ENCODE peak calls at places on chromosomes 12 and 14, in ten cellular contexts. T is CD8-positive, alpha-beta T cell; J is AG04450; L is H1; H is choroid plexus epithelial cell; U is PC-3; R is adrenal gland; K is AG04449; Q is astrocyte; S is upper lobe of right lung. I is an unnamed sample.

GRCh38 chr14:59509101-59509500 is 24.8 kb downstream of the JKAMP start:
- DNase-seq in T (no peak), J (no peak), L (no peak), H (no peak), U (no peak), R (no peak), K (no peak), Q (no peak), S (no peak), I (no peak)

GRCh38 chr12:131609762-131610161 is 101.1 kb upstream of the SFSWAP start:
- DNase-seq in T (no peak), J (no peak), L (no peak), H (no peak), U (no peak), R (no peak), K (no peak), Q (no peak), S (no peak), I (no peak)

GRCh38 chr12:15423629-15424028 is 101.3 kb downstream of the PTPRO start:
- DNase-seq in T (no peak), J (no peak), L (no peak), H (peak), U (no peak), R (no peak), K (no peak), Q (peak), S (no peak), I (no peak)

GRCh38 chr12:112443916-112444315 is 25.2 kb downstream of the PTPN11 start:
- DNase-seq in T (no peak), J (no peak), L (no peak), H (no peak), U (no peak), R (no peak), K (no peak), Q (no peak), S (no peak), I (no peak)

GRCh38 chr12:105352940-105353635 is 22.6 kb downstream of the C12orf75 start:
- DNase-seq in T (no peak), J (no peak), L (no peak), H (peak), U (peak), R (no peak), K (no peak), Q (no peak), S (no peak), I (no peak)

GRCh38 chr14:91897121-91897701 is 29.9 kb upstream of the TC2N start:
- DNase-seq in T (no peak), J (no peak), L (no peak), H (peak), U (peak), R (no peak), K (peak), Q (peak), S (peak), I (peak)

GRCh38 chr12:47905313-47905730 is 528 bp upstream of the VDR start:
- DNase-seq in T (no peak), J (no peak), L (peak), H (no peak), U (peak), R (peak), K (no peak), Q (no peak), S (peak), I (no peak)

GRCh38 chr14:72543325-72543724 is 350.6 kb downstream of the DPF3 start:
- DNase-seq in T (no peak), J (no peak), L (no peak), H (peak), U (no peak), R (no peak), K (no peak), Q (no peak), S (no peak), I (no peak)

GRCh38 chr12:40668095-40668494 is 24.1 kb upstream of the CNTN1 start:
- DNase-seq in T (no peak), J (no peak), L (no peak), H (no peak), U (no peak), R (no peak), K (no peak), Q (no peak), S (no peak), I (no peak)

GRCh38 chr14:99348816-99349609 is 77.0 kb upstream of the BCL11B start:
- DNase-seq in T (no peak), J (no peak), L (no peak), H (no peak), U (no peak), R (no peak), K (no peak), Q (no peak), S (peak), I (no peak)

GRCh38 chr14:99538275-99538674 is 57.1 kb downstream of the CCNK start:
- DNase-seq in T (no peak), J (no peak), L (no peak), H (no peak), U (no peak), R (peak), K (no peak), Q (peak), S (no peak), I (no peak)

GRCh38 chr14:32666310-32666709 is 272.4 kb upstream of the NPAS3 start:
- DNase-seq in T (no peak), J (no peak), L (no peak), H (peak), U (no peak), R (no peak), K (no peak), Q (no peak), S (no peak), I (no peak)

GRCh38 chr12:52267266-52267665 is 7.2 kb upstream of the KRT86 start:
- DNase-seq in T (no peak), J (no peak), L (no peak), H (no peak), U (no peak), R (no peak), K (no peak), Q (no peak), S (no peak), I (no peak)

GRCh38 chr14:53011053-53011462 is 60.2 kb upstream of the FERMT2 start:
- DNase-seq in T (no peak), J (peak), L (peak), H (peak), U (peak), R (peak), K (peak), Q (peak), S (no peak), I (peak)

GRCh38 chr14:72686101-72686500 is 207.8 kb downstream of the DPF3 start:
- DNase-seq in T (no peak), J (no peak), L (no peak), H (no peak), U (peak), R (no peak), K (no peak), Q (no peak), S (no peak), I (no peak)

GRCh38 chr12:45833401-45833800 is 103.9 kb downstream of the ARID2 start:
- DNase-seq in T (no peak), J (no peak), L (no peak), H (no peak), U (no peak), R (no peak), K (no peak), Q (no peak), S (no peak), I (no peak)

GRCh38 chr12:128644664-128645296 is 179.0 kb downstream of the SLC15A4 start:
- DNase-seq in T (no peak), J (no peak), L (peak), H (peak), U (peak), R (peak), K (no peak), Q (no peak), S (no peak), I (no peak)

GRCh38 chr12:70837026-70837425 is 83.5 kb downstream of the PTPRR start:
- DNase-seq in T (no peak), J (no peak), L (no peak), H (no peak), U (no peak), R (no peak), K (no peak), Q (no peak), S (no peak), I (no peak)

GRCh38 chr14:29752221-29752923 is 175.3 kb downstream of the PRKD1 start:
- DNase-seq in T (no peak), J (no peak), L (no peak), H (no peak), U (no peak), R (no peak), K (no peak), Q (no peak), S (no peak), I (no peak)

GRCh38 chr14:101857226-101857625 is 95.7 kb downstream of the PPP2R5C start:
- DNase-seq in T (no peak), J (no peak), L (no peak), H (no peak), U (peak), R (no peak), K (no peak), Q (no peak), S (no peak), I (no peak)

GRCh38 chr14:35534884-35535793 is 1.2 kb downstream of the INSM2 start:
- DNase-seq in T (peak), J (peak), L (no peak), H (peak), U (peak), R (peak), K (no peak), Q (peak), S (peak), I (no peak)

GRCh38 chr14:77299776-77300175 is 20.9 kb downstream of the POMT2 start:
- DNase-seq in T (no peak), J (no peak), L (no peak), H (no peak), U (no peak), R (no peak), K (no peak), Q (no peak), S (no peak), I (no peak)

GRCh38 chr14:97943619-97944018 is 1146.4 kb downstream of the VRK1 start:
- DNase-seq in T (no peak), J (no peak), L (no peak), H (no peak), U (no peak), R (no peak), K (no peak), Q (no peak), S (no peak), I (no peak)

GRCh38 chr12:76057316-76057715 is 25.7 kb upstream of the PHLDA1 start:
- DNase-seq in T (no peak), J (no peak), L (no peak), H (no peak), U (no peak), R (no peak), K (no peak), Q (no peak), S (no peak), I (no peak)

GRCh38 chr12:67437011-67437410 is 167.9 kb downstream of the CAND1 start:
- DNase-seq in T (no peak), J (no peak), L (no peak), H (no peak), U (no peak), R (no peak), K (no peak), Q (no peak), S (no peak), I (no peak)

GRCh38 chr12:122072031-122072970 is 6.3 kb upstream of the MLXIP start:
- DNase-seq in T (no peak), J (no peak), L (no peak), H (peak), U (peak), R (peak), K (peak), Q (peak), S (no peak), I (peak)

GRCh38 chr14:99116741-99117295 is 155.2 kb downstream of the BCL11B start:
- DNase-seq in T (no peak), J (no peak), L (no peak), H (no peak), U (no peak), R (no peak), K (no peak), Q (no peak), S (no peak), I (no peak)

GRCh38 chr14:83870556-83870955 is 1659.4 kb upstream of the FLRT2 start:
- DNase-seq in T (no peak), J (no peak), L (no peak), H (peak), U (no peak), R (no peak), K (no peak), Q (no peak), S (no peak), I (no peak)

GRCh38 chr14:23284654-23285529 is 1.0 kb downstream of the HOMEZ start:
- DNase-seq in T (no peak), J (no peak), L (no peak), H (peak), U (no peak), R (no peak), K (no peak), Q (no peak), S (no peak), I (no peak)

GRCh38 chr14:99590746-99591555 is 13.1 kb downstream of the CCDC85C start:
- DNase-seq in T (no peak), J (no peak), L (no peak), H (peak), U (no peak), R (peak), K (no peak), Q (peak), S (no peak), I (no peak)

GRCh38 chr12:105955608-105955931 is 183.2 kb downstream of the NUAK1 start:
- DNase-seq in T (no peak), J (no peak), L (no peak), H (no peak), U (no peak), R (no peak), K (no peak), Q (no peak), S (no peak), I (no peak)

GRCh38 chr12:53077030-53077429 is 2.2 kb downstream of the SPRYD3 start:
- DNase-seq in T (no peak), J (no peak), L (no peak), H (no peak), U (no peak), R (no peak), K (no peak), Q (no peak), S (peak), I (no peak)

DNA sequence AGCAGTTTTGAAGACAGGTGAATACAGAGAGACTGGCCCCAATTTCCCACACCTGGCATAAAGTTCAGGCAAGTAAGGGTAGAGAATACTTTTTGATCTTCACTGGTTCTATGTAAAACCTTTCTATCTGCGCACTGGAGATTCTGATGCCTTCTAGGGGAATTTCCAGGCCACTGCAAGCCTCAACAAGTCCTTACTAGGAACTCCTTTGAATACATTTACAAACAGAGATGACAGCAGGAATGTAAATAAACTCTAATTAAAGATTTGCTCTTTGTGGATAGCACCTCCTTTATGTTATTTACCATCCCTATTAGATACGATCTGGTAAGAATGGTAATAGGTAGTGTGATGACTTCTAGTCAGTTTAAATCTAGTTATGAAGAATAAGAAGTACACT is 69.2 kb downstream of the NTN4 start:
- DNase-seq in T (no peak), J (no peak), L (no peak), H (peak), U (peak), R (no peak), K (no peak), Q (no peak), S (no peak), I (no peak)
- TF ChIP-seq CTCF in T (no peak), J (peak), L (no peak), H (peak), U (peak), R (no peak), K (no peak), Q (no peak), S (no peak), I (peak)

DNA sequence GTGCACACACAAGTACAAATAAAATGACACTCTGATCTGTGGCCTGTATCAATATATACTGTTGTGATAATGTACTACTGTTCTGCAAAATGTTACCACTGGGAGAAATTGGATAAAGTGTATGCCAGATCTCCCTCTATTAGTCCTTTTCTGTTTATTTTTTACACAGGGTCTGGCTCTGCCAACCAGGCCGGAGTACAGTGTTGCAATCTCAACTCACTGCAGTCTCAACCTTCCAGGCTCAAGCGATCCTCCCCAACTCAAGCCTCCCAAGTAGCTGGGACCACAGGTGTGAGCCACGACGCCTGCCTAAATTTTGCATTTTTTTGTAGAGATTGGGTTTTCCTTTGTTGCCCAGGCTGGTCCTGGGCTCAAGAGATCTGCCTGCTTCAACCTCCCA is 1.9 kb downstream of the NT5DC3 start:
- DNase-seq in T (no peak), J (no peak), L (no peak), H (no peak), U (peak), R (peak), K (no peak), Q (no peak), S (no peak), I (no peak)
- H3K4me3 ChIP-seq in T (no peak), J (peak), L (peak), H (no peak), U (peak), R (no peak), K (no peak), Q (peak), S (peak), I (no peak)

DNA sequence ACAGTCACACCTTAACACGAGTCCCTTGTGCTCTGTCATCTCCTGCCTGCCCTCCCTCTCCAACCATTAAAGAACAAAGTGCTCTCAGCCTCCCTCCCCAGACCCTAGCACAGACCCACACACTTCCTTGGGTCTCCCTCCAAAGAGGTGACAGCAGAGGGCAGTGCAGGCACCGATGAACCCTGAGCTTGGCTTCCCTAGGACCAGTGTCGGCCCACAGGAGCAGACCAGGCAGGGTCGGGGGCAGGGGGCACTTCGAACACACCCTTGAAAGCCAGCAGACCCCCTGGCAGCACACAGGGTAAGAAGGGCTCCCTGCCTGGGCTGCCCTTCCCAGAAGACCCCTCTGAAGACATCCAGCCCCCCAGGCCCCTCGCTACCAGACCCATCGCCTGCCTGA is 7.0 kb downstream of the CDK2AP1 start:
- DNase-seq in T (no peak), J (no peak), L (no peak), H (no peak), U (no peak), R (no peak), K (no peak), Q (no peak), S (no peak), I (no peak)
- TF ChIP-seq CTCF in T (no peak), J (no peak), L (no peak), H (peak), U (peak), R (no peak), K (peak), Q (no peak), S (no peak), I (peak)

GRCh38 chr14:47674148-47674545 is 1.3 kb downstream of the MDGA2 start:
- DNase-seq in T (no peak), J (no peak), L (no peak), H (peak), U (no peak), R (no peak), K (no peak), Q (no peak), S (no peak), I (no peak)
- H3K4me3 ChIP-seq in T (no peak), J (no peak), L (peak), H (no peak), U (no peak), R (no peak), K (no peak), Q (peak), S (no peak), I (no peak)

GRCh38 chr14:79587194-79587593 is 624.1 kb downstream of the DIO2 start:
- DNase-seq in T (no peak), J (no peak), L (no peak), H (peak), U (no peak), R (no peak), K (no peak), Q (no peak), S (no peak), I (no peak)
- TF ChIP-seq CTCF in T (no peak), J (no peak), L (no peak), H (peak), U (no peak), R (no peak), K (no peak), Q (no peak), S (no peak), I (no peak)

GRCh38 chr12:27276275-27276674 is 32.2 kb downstream of the STK38L start:
- DNase-seq in T (no peak), J (no peak), L (no peak), H (no peak), U (no peak), R (no peak), K (no peak), Q (no peak), S (no peak), I (no peak)

GRCh38 chr12:27280412-27280811 is 36.3 kb downstream of the STK38L start:
- DNase-seq in T (no peak), J (no peak), L (no peak), H (no peak), U (no peak), R (no peak), K (no peak), Q (no peak), S (no peak), I (no peak)

GRCh38 chr12:27279836-27280235 is 35.8 kb downstream of the STK38L start:
- DNase-seq in T (no peak), J (no peak), L (no peak), H (no peak), U (peak), R (no peak), K (no peak), Q (no peak), S (no peak), I (no peak)

GRCh38 chr12:27274706-27275105 is 30.6 kb downstream of the STK38L start:
- DNase-seq in T (no peak), J (no peak), L (no peak), H (no peak), U (no peak), R (no peak), K (no peak), Q (peak), S (no peak), I (no peak)

DNA sequence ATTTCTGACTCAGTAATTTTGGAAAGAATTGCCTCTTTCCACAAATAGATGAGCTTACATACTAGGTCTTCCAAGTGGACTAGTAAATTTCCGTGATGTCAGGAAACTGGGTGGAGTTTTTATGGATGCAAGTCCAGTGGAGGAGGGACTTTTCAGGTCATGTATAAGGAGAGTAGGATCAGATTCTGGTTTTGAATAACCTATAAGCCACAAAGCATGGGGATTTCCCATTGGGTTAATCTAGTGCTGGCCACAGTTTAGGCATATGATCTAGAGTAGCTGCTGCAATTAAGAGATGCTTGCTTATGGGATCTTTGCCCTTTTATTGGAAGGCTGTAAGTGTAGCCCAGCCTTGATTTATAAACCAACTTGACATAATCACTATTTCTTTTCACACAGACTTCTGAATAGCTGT is 33.8 kb downstream of the STK38L start:
- DNase-seq in T (no peak), J (peak), L (no peak), H (peak), U (peak), R (peak), K (peak), Q (peak), S (no peak), I (peak)
- H3K4me3 ChIP-seq in T (no peak), J (no peak), L (peak), H (no peak), U (no peak), R (no peak), K (no peak), Q (no peak), S (no peak), I (no peak)

I was measured in AG09309.